ENCODE peak calls at places on chromosome 4, in ten cellular contexts. J is mesendoderm; U is fibroblast of lung; N is thyroid gland; P is naive thymus-derived CD4-positive, alpha-beta T cell; E is astrocyte; M is A549; Z is CD4-positive, CD25-positive, alpha-beta regulatory T cell; K is breast epithelium; R is body of pancreas. W is an unnamed sample.

GRCh38 chr4:147799986-147800555 is 68.2 kb downstream of the ARHGAP10 start:
- DNase-seq in R (no peak), Z (peak; percentile 49), J (no peak), K (no peak), P (peak; percentile 9), M (no peak), E (peak; percentile 36), N (no peak), U (peak; percentile 34), W (no peak)

GRCh38 chr4:122776916-122777315 is 44.4 kb downstream of the BBS12 start:
- DNase-seq in M (no peak), P (no peak), N (no peak), K (no peak), J (no peak), U (no peak), R (no peak), Z (no peak), E (no peak), W (no peak)

GRCh38 chr4:19177616-19178015 is 1074.1 kb upstream of the SLIT2 start:
- DNase-seq in Z (no peak), P (no peak), J (no peak), R (no peak), U (peak; percentile 50), N (no peak), E (peak; percentile 41), K (no peak), M (no peak), W (no peak)

GRCh38 chr4:138910914-138911336 is 104.7 kb upstream of the NOCT start:
- DNase-seq in K (peak; percentile 90), P (no peak), R (peak; percentile 84), N (peak; percentile 69), U (peak; percentile 83), Z (no peak), M (peak; percentile 57), E (peak; percentile 79), J (peak; percentile 98), W (peak; percentile 8)

GRCh38 chr4:185470503-185471195 is 884 bp downstream of the CCDC110 start:
- DNase-seq in N (peak; percentile 81), J (peak; percentile 50), K (peak; percentile 71), U (peak; percentile 10), P (no peak), E (no peak), M (peak; percentile 8), R (peak; percentile 92), Z (peak; percentile 68), W (no peak)

GRCh38 chr4:110675406-110675805 is 52.5 kb upstream of the PITX2 start:
- DNase-seq in E (no peak), U (no peak), J (no peak), M (no peak), Z (no peak), N (no peak), P (no peak), R (no peak), K (no peak), W (no peak)

GRCh38 chr4:7727727-7728126 is 211.9 kb downstream of the AFAP1 start:
- DNase-seq in J (no peak), Z (no peak), E (no peak), U (no peak), R (no peak), P (no peak), N (no peak), M (no peak), K (no peak), W (no peak)

GRCh38 chr4:119209077-119209476 is 3.4 kb upstream of the USP53 start:
- DNase-seq in E (peak; percentile 89), Z (no peak), M (peak; percentile 54), J (peak; percentile 86), K (no peak), P (no peak), R (no peak), N (no peak), U (peak; percentile 94), W (no peak)

GRCh38 chr4:60039908-60040307 is 1160.2 kb upstream of the ADGRL3 start:
- DNase-seq in R (no peak), U (no peak), Z (no peak), E (no peak), N (no peak), K (no peak), M (no peak), J (no peak), P (no peak), W (no peak)

GRCh38 chr4:109912706-109913621 is at the start of gene EGF:
- DNase-seq in Z (no peak), R (peak; percentile 57), M (no peak), K (no peak), N (peak; percentile 34), J (peak; percentile 90), P (no peak), U (peak; percentile 82), E (peak; percentile 78), W (no peak)

GRCh38 chr4:55426518-55426917 is 30.8 kb downstream of the TMEM165 start:
- DNase-seq in U (no peak), E (no peak), R (no peak), P (no peak), K (no peak), M (no peak), J (no peak), Z (no peak), N (no peak), W (no peak)

DNA sequence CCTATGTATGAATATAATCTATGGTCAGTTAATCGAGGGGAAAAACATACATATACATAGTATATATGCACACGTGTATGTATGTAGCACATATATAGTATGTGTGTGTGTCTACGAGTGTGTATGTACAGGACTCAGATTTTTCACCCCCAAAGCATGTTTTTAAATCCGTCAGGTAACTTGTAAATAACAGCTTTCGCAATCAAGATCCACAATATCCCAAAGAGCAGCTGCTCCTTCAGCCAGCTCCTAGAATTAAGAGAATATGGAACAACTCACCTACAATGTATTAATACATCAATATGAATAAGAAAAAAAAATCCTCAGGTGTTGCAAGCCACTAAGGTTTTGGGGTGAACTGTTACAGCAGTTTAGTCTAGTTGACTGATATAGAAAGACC is 3.5 kb downstream of the MRFAP1L1 start:
- DNase-seq in K (no peak), E (no peak), J (no peak), N (no peak), R (no peak), P (no peak), Z (no peak), M (no peak), U (no peak), W (no peak)
- H3K27ac ChIP-seq in K (no peak overlapping the region), E (no peak overlapping the region), J (no peak overlapping the region), N (no peak overlapping the region), R (no peak overlapping the region), P (peak overlapping the region; percentile 5), Z (no peak overlapping the region), M (no peak overlapping the region), U (no peak overlapping the region), W (no peak overlapping the region)

DNA sequence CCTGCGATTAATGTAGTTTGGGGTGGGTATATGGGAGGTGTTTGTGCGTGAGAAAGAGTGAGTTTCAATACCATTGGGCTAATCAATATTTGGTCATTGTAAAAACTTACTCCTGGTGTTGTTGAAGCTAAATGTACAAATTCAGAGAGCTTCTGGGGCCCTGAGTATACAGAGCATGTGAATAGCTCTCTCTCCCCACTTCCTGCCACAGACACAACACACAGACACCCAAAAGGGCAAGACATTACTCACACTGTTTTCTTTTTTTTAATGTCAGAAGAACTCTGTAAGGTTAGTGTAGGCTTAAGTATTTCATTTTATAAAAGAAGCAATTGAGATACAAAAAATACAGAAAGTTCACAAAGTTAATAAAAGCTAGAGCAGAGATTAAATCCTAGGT is 151.3 kb upstream of the KCNIP4 start:
- DNase-seq in K (no peak), Z (no peak), N (no peak), P (no peak), R (no peak), M (no peak), E (peak; percentile 64), U (peak; percentile 73), J (no peak), W (no peak)
- H3K27ac ChIP-seq in K (no peak overlapping the region), Z (no peak overlapping the region), N (no peak overlapping the region), P (no peak overlapping the region), R (no peak overlapping the region), M (no peak overlapping the region), E (no peak overlapping the region), U (no peak overlapping the region), J (no peak overlapping the region), W (no peak overlapping the region)

DNA sequence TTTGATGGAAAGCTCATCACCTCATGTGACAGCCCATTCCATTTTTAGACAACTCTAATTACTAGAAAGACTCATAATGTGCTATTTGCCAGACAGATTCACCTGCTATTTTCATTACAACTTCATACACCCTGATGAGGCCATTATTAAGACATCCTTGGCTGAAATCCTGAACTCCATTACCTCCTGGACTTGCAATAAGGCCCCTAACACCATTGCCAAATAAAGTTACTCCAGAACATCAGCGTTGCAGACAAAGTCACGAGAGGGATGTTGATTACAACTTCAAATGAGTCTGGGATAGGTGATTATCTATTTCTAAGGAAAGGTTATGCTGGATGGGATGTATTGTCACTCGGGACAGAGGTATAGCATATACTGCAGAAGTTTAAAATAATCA is 17.8 kb upstream of the SOD3 start:
- DNase-seq in M (no peak), K (no peak), U (no peak), Z (no peak), N (no peak), P (no peak), R (no peak), E (no peak), J (no peak), W (no peak)
- H3K27ac ChIP-seq in M (no peak overlapping the region), K (peak overlapping the region; percentile 30), U (no peak overlapping the region), Z (no peak overlapping the region), N (no peak overlapping the region), P (no peak overlapping the region), R (no peak overlapping the region), E (peak overlapping the region; percentile 38), J (no peak overlapping the region), W (no peak overlapping the region)

GRCh38 chr4:87493147-87493546 is 36.0 kb downstream of the SPARCL1 start:
- DNase-seq in E (no peak), M (no peak), P (no peak), U (no peak), J (no peak), R (no peak), K (no peak), N (no peak), Z (no peak), W (no peak)

GRCh38 chr4:87489678-87490077 is 39.5 kb downstream of the SPARCL1 start:
- DNase-seq in K (no peak), N (no peak), Z (no peak), P (no peak), M (no peak), R (no peak), J (no peak), U (peak; percentile 78), E (peak; percentile 74), W (no peak)

GRCh38 chr4:87490664-87491369 is 38.4 kb downstream of the SPARCL1 start:
- DNase-seq in K (no peak), P (no peak), J (no peak), Z (no peak), E (no peak), M (no peak), N (no peak), U (no peak), R (no peak), W (no peak)

GRCh38 chr4:87492617-87493016 is 36.6 kb downstream of the SPARCL1 start:
- DNase-seq in K (no peak), U (no peak), Z (no peak), N (no peak), R (peak; percentile 28), M (no peak), E (no peak), P (no peak), J (no peak), W (no peak)

DNA sequence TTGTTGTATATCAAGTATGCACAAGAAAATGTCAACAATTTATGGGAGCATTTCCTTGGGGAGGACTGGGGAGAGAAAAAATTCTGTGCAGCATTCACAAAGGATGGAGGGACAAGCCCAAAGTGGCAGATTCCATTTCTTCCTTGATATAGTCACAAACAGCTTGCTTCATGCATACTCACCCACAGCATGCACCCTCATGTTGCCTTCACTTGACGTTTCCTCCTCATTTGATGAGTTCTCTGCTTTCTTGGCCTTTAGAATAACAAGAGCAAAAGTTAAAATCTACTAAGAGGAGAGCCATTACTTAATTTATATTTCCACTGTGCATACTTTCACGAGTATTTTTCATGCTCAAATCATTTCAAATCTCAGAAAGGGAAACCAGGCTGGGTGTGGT is 37.7 kb downstream of the SPARCL1 start:
- DNase-seq in E (no peak), Z (no peak), N (no peak), K (no peak), P (no peak), M (no peak), J (no peak), R (no peak), U (no peak), W (no peak)
- H3K27ac ChIP-seq in E (no peak overlapping the region), Z (no peak overlapping the region), N (no peak overlapping the region), K (no peak overlapping the region), P (no peak overlapping the region), M (no peak overlapping the region), J (no peak overlapping the region), R (no peak overlapping the region), U (no peak overlapping the region), W (no peak overlapping the region)

W was measured in substantia nigra.